ENCODE peak calls at places on chromosomes 11 and 22, in nine cellular contexts. V is K562, B is A549, K is HCT116, I is WTC11, T is endothelial cell of umbilical vein, D is SK-N-SH, C is HepG2, G is H1. F is an unnamed sample.
A peak's percentile ranks its signal among the peaks of the same experiment; 100 is the strongest.

GRCh38 chr11:298406-299065 is 790 bp downstream of the IFITM5 start:
- DNase-seq in D (no peak), G (no peak), C (no peak), T (no peak), V (no peak), K (no peak), B (no peak), I (peak; percentile 24), F (no peak)

GRCh38 chr11:69285766-69286165 is 8.2 kb upstream of the MYEOV start:
- DNase-seq in I (no peak), V (no peak), K (no peak), G (no peak), C (no peak), B (no peak), T (no peak), D (no peak), F (no peak)

GRCh38 chr11:29100967-29101366 is 915.9 kb downstream of the KCNA4 start:
- DNase-seq in G (no peak), B (no peak), D (no peak), V (no peak), T (no peak), I (no peak), K (no peak), C (no peak), F (no peak)

GRCh38 chr11:60844045-60844869 is 2.3 kb downstream of the CCDC86 start:
- DNase-seq in V (peak; percentile 42), T (no peak), K (no peak), D (no peak), G (no peak), C (no peak), I (no peak), B (no peak), F (peak; percentile 30)

GRCh38 chr11:76253416-76253815 is 47.1 kb upstream of the WNT11 start:
- DNase-seq in C (no peak), I (no peak), D (no peak), T (no peak), K (no peak), V (no peak), G (no peak), B (no peak), F (no peak)

GRCh38 chr11:87281496-87281895 is 243.8 kb downstream of the TMEM135 start:
- DNase-seq in D (no peak), K (no peak), C (peak; percentile 7), T (peak; percentile 96), B (peak; percentile 28), V (no peak), G (no peak), I (no peak), F (peak; percentile 36)

GRCh38 chr11:66112640-66113098 is 42.6 kb downstream of the PACS1 start:
- DNase-seq in G (no peak), V (no peak), C (no peak), B (peak; percentile 70), T (peak; percentile 87), K (no peak), I (no peak), D (no peak), F (no peak)

GRCh38 chr11:95877288-95877687 is 46.6 kb downstream of the MTMR2 start:
- DNase-seq in K (no peak), D (no peak), V (no peak), I (no peak), C (no peak), T (peak; percentile 44), B (no peak), G (no peak), F (peak; percentile 9)

GRCh38 chr11:121318848-121319834 is 26.6 kb downstream of the SC5D start:
- DNase-seq in B (peak; percentile 26), K (peak; percentile 32), D (peak; percentile 68), V (no peak), T (peak; percentile 44), G (no peak), C (peak; percentile 30), I (no peak), F (peak; percentile 81)

GRCh38 chr11:12862761-12863469 is 146.2 kb upstream of the RASSF10 start:
- DNase-seq in K (no peak), V (peak; percentile 31), D (peak; percentile 58), C (no peak), B (peak; percentile 26), I (peak; percentile 81), G (peak; percentile 60), T (peak; percentile 64), F (no peak)

GRCh38 chr11:126702987-126703386 is 297.6 kb downstream of the KIRREL3 start:
- DNase-seq in V (no peak), I (no peak), T (no peak), D (peak; percentile 65), K (no peak), C (no peak), G (no peak), B (no peak), F (no peak)

GRCh38 chr11:127042445-127042844 is 41.9 kb upstream of the KIRREL3 start:
- DNase-seq in K (no peak), D (no peak), C (no peak), T (no peak), V (no peak), G (no peak), I (no peak), B (no peak), F (no peak)

GRCh38 chr11:128548655-128549255 is 38.6 kb downstream of the ETS1 start:
- DNase-seq in V (no peak), T (peak; percentile 98), C (no peak), K (no peak), G (no peak), B (no peak), D (peak; percentile 77), I (peak; percentile 36), F (peak; percentile 80)

GRCh38 chr11:123166095-123166559 is 28.9 kb downstream of the CLMP start:
- DNase-seq in G (peak; percentile 43), C (no peak), B (peak; percentile 32), V (peak; percentile 18), I (peak; percentile 80), T (no peak), K (no peak), D (peak; percentile 64), F (peak; percentile 43)

GRCh38 chr11:61587951-61588695 is 7.2 kb upstream of the SYT7 start:
- DNase-seq in B (peak; percentile 30), C (no peak), D (peak; percentile 69), K (peak; percentile 46), I (peak; percentile 96), T (peak; percentile 22), G (no peak), V (peak; percentile 85), F (peak; percentile 24)

GRCh38 chr11:46916669-46917108 is 1.7 kb downstream of the LRP4 start:
- DNase-seq in D (peak; percentile 81), B (peak; percentile 66), K (no peak), G (no peak), T (peak; percentile 57), V (peak; percentile 45), C (peak; percentile 55), I (peak; percentile 70), F (peak; percentile 54)

GRCh38 chr22:26398741-26399153 is 30.3 kb upstream of the ASPHD2 start:
- DNase-seq in K (peak; percentile 41), C (no peak), T (peak; percentile 72), D (peak; percentile 65), I (peak; percentile 55), G (peak; percentile 33), B (peak; percentile 60), V (peak; percentile 31), F (peak; percentile 70)
- TF ChIP-seq MAX in K (no peak), C (no peak), T (no peak), D (no peak), I (no peak), G (no peak), B (no peak), V (no peak), F (no peak)

GRCh38 chr11:102309621-102310541 is 7.4 kb upstream of the BIRC3 start:
- DNase-seq in D (no peak), T (no peak), I (peak; percentile 79), K (no peak), V (no peak), C (peak; percentile 18), B (peak; percentile 33), G (peak; percentile 17), F (peak; percentile 19)

GRCh38 chr11:102304686-102305085 is 12.6 kb upstream of the BIRC3 start:
- DNase-seq in K (no peak), G (no peak), D (no peak), T (no peak), V (no peak), B (no peak), C (no peak), I (no peak), F (no peak)

GRCh38 chr11:102306817-102307814 is 10.2 kb upstream of the BIRC3 start:
- DNase-seq in B (peak; percentile 45), V (no peak), I (no peak), G (no peak), K (no peak), C (no peak), D (no peak), T (no peak), F (peak; percentile 46)

GRCh38 chr11:102305352-102306047 is 11.8 kb upstream of the BIRC3 start:
- DNase-seq in V (no peak), D (no peak), I (no peak), K (no peak), B (no peak), T (no peak), C (no peak), G (no peak), F (no peak)

GRCh38 chr11:102306048-102306575 is 11.2 kb upstream of the BIRC3 start:
- DNase-seq in T (no peak), V (no peak), I (no peak), G (no peak), K (no peak), C (no peak), D (peak; percentile 33), B (peak; percentile 86), F (no peak)
- TF ChIP-seq CTCF in T (no peak), V (no peak), I (no peak), G (no peak), K (peak; percentile 59), C (peak; percentile 36), D (peak; percentile 36), B (peak; percentile 11), F (peak; percentile 7)

DNA sequence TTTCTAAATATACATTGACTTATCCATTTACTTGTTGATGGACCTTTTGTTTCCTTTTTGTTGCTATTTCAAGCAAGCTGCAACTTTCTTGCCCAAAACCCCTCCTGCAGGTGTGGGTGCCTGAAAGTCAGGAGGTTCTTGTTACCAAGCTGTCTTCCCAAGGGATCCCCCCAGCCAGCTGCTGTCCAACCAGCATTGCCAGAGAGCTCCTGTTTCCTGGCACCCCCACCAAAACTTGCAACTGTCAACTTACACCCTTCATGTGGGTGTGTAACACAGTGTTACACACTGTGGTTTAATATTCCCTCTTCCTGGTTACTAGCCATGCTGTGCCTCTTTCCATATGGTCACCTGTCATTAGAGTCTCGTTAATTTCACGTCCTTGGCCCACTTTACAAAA is 1.6 kb upstream of the KRTAP5-1 start:
- DNase-seq in C (no peak), D (no peak), K (no peak), V (no peak), G (no peak), T (no peak), I (no peak), B (no peak), F (no peak)
- TF ChIP-seq MAX in C (no peak), D (no peak), K (no peak), V (no peak), G (no peak), T (no peak), I (no peak), B (no peak), F (no peak)

DNA sequence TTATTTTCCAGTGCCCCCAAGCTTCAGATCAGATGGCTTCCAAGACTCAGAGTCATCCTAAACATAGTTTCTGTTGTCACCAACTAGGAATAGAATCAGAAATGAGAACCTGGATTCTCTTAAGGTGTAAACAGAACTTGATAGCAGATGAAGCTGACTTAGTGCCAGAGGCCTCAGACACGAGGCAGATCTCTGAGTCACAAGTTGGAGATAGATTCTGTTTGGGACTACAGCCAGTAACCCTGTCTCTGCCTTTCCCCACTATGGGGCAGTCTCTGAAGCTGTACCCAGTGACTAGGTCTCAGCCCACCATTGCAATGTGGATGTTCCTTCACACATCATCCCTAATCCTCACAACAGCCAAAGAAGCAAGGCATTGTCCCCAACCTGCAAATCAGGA is 25.4 kb downstream of the NEU3 start:
- DNase-seq in K (no peak), I (no peak), D (no peak), B (peak; percentile 18), C (no peak), G (no peak), T (peak; percentile 13), V (no peak), F (no peak)
- TF ChIP-seq CTCF in K (no peak), I (no peak), D (peak; percentile 45), B (no peak), C (no peak), G (no peak), T (no peak), V (peak; percentile 36), F (no peak)